ENCODE peak calls at places on chromosome 1, in four cellular contexts. One of them, this sample, is unnamed.

GRCh38 chr1:198495635-198496034 is 44.8 kb downstream of the ATP6V1G3 start:
- DNase-seq in HepG2: no peak
- DNase-seq in GM12878: no peak
- DNase-seq in K562: no peak
- DNase-seq in this sample: no peak

GRCh38 chr1:6960291-6960758 is 175.1 kb downstream of the CAMTA1 start:
- DNase-seq in GM12878: no peak
- DNase-seq in HepG2: no peak
- DNase-seq in K562: no peak
- DNase-seq in this sample: peak

GRCh38 chr1:47229031-47229831 is 2.8 kb downstream of the TAL1 start:
- DNase-seq in K562: peak
- DNase-seq in GM12878: no peak
- DNase-seq in HepG2: no peak
- DNase-seq in this sample: no peak

GRCh38 chr1:208475449-208475848 is 231.3 kb upstream of the PLXNA2 start:
- DNase-seq in HepG2: no peak
- DNase-seq in GM12878: no peak
- DNase-seq in K562: no peak
- DNase-seq in this sample: no peak

GRCh38 chr1:15937706-15938168 is 38.2 kb downstream of the ZBTB17 start:
- DNase-seq in GM12878: no peak
- DNase-seq in K562: no peak
- DNase-seq in HepG2: no peak
- DNase-seq in this sample: no peak

GRCh38 chr1:210536263-210536961 is 207.7 kb downstream of the HHAT start:
- DNase-seq in HepG2: no peak
- DNase-seq in K562: no peak
- DNase-seq in GM12878: no peak
- DNase-seq in this sample: no peak

GRCh38 chr1:207314836-207315235 is 6.6 kb upstream of the CD55 start:
- DNase-seq in GM12878: no peak
- DNase-seq in K562: no peak
- DNase-seq in HepG2: no peak
- DNase-seq in this sample: no peak

GRCh38 chr1:206903687-206904086 is 6.4 kb downstream of the IL24 start:
- DNase-seq in K562: no peak
- DNase-seq in HepG2: no peak
- DNase-seq in GM12878: no peak
- DNase-seq in this sample: no peak

GRCh38 chr1:234373938-234374240 is 633 bp downstream of the COA6 start:
- DNase-seq in K562: no peak
- DNase-seq in GM12878: no peak
- DNase-seq in HepG2: no peak
- DNase-seq in this sample: no peak

GRCh38 chr1:116460261-116460660 is 87.2 kb downstream of the ATP1A1 start:
- DNase-seq in K562: no peak
- DNase-seq in HepG2: no peak
- DNase-seq in GM12878: no peak
- DNase-seq in this sample: no peak

GRCh38 chr1:95381980-95382379 is 148.0 kb downstream of the RWDD3 start:
- DNase-seq in HepG2: no peak
- DNase-seq in GM12878: no peak
- DNase-seq in K562: no peak
- DNase-seq in this sample: no peak

GRCh38 chr1:43274804-43275180 is 5.0 kb downstream of the TMEM125 start:
- DNase-seq in GM12878: no peak
- DNase-seq in K562: no peak
- DNase-seq in HepG2: no peak
- DNase-seq in this sample: no peak

GRCh38 chr1:61352845-61353435 is 270.6 kb downstream of the NFIA start:
- DNase-seq in K562: no peak
- DNase-seq in GM12878: no peak
- DNase-seq in HepG2: no peak
- DNase-seq in this sample: no peak

GRCh38 chr1:18719786-18720436 is 89.3 kb downstream of the PAX7 start:
- DNase-seq in K562: no peak
- DNase-seq in GM12878: no peak
- DNase-seq in HepG2: no peak
- DNase-seq in this sample: no peak

GRCh38 chr1:24925082-24925779 is 4.8 kb downstream of the RUNX3 start:
- DNase-seq in K562: no peak
- DNase-seq in GM12878: peak
- DNase-seq in HepG2: no peak
- DNase-seq in this sample: no peak

GRCh38 chr1:180777072-180777689 is 135.5 kb upstream of the KIAA1614 start:
- DNase-seq in K562: no peak
- DNase-seq in HepG2: no peak
- DNase-seq in GM12878: no peak
- DNase-seq in this sample: no peak

GRCh38 chr1:67818725-67819301 is 14.5 kb downstream of the GNG12 start:
- DNase-seq in K562: no peak
- DNase-seq in HepG2: peak
- DNase-seq in GM12878: no peak
- DNase-seq in this sample: no peak

GRCh38 chr1:232793944-232794343 is 11.3 kb upstream of the MAP10 start:
- DNase-seq in HepG2: no peak
- DNase-seq in K562: no peak
- DNase-seq in GM12878: no peak
- DNase-seq in this sample: peak

GRCh38 chr1:69038379-69038778 is 529.3 kb upstream of the LRRC7 start:
- DNase-seq in K562: no peak
- DNase-seq in HepG2: no peak
- DNase-seq in GM12878: no peak
- DNase-seq in this sample: no peak

GRCh38 chr1:232472485-232473041 is 157.4 kb downstream of the SIPA1L2 start:
- DNase-seq in GM12878: no peak
- DNase-seq in HepG2: no peak
- DNase-seq in K562: no peak
- DNase-seq in this sample: no peak

GRCh38 chr1:107637101-107637500 is 327.9 kb downstream of the VAV3 start:
- DNase-seq in GM12878: no peak
- DNase-seq in K562: no peak
- DNase-seq in HepG2: no peak
- DNase-seq in this sample: no peak

GRCh38 chr1:17441265-17441992 is 2.0 kb upstream of the RCC2 start:
- DNase-seq in K562: no peak
- DNase-seq in GM12878: no peak
- DNase-seq in HepG2: no peak
- DNase-seq in this sample: no peak

GRCh38 chr1:47624531-47624930 is 186.7 kb downstream of the FOXD2 start:
- DNase-seq in HepG2: peak
- DNase-seq in K562: peak
- DNase-seq in GM12878: no peak
- DNase-seq in this sample: no peak

GRCh38 chr1:86733340-86733739 is 29.0 kb downstream of the SH3GLB1 start:
- DNase-seq in GM12878: no peak
- DNase-seq in HepG2: no peak
- DNase-seq in K562: no peak
- DNase-seq in this sample: no peak

GRCh38 chr1:78176448-78176847 is 130.7 kb downstream of the GIPC2 start:
- DNase-seq in GM12878: no peak
- DNase-seq in HepG2: no peak
- DNase-seq in K562: no peak
- DNase-seq in this sample: peak

GRCh38 chr1:92356956-92357355 is 58.1 kb downstream of the RPAP2 start:
- DNase-seq in HepG2: no peak
- DNase-seq in GM12878: no peak
- DNase-seq in K562: no peak
- DNase-seq in this sample: no peak

GRCh38 chr1:86906419-86906818 is 7.5 kb downstream of the SELENOF start:
- DNase-seq in GM12878: no peak
- DNase-seq in HepG2: no peak
- DNase-seq in K562: no peak
- DNase-seq in this sample: peak

GRCh38 chr1:8711161-8711560 is 106.3 kb downstream of the RERE start:
- DNase-seq in K562: no peak
- DNase-seq in GM12878: no peak
- DNase-seq in HepG2: no peak
- DNase-seq in this sample: no peak

GRCh38 chr1:54282101-54282847 is 82.3 kb downstream of the MRPL37 start:
- DNase-seq in HepG2: no peak
- DNase-seq in GM12878: no peak
- DNase-seq in K562: no peak
- DNase-seq in this sample: no peak

GRCh38 chr1:66532798-66533783 is 862 bp upstream of the SGIP1 start:
- DNase-seq in GM12878: no peak
- DNase-seq in HepG2: no peak
- DNase-seq in K562: peak
- DNase-seq in this sample: no peak

GRCh38 chr1:183070923-183071618 is 47.9 kb downstream of the LAMC1 start:
- DNase-seq in GM12878: peak
- DNase-seq in K562: no peak
- DNase-seq in HepG2: peak
- DNase-seq in this sample: no peak

GRCh38 chr1:228335406-228336307 is 71.0 kb downstream of the TRIM11 start:
- DNase-seq in K562: no peak
- DNase-seq in HepG2: no peak
- DNase-seq in GM12878: no peak
- DNase-seq in this sample: no peak

GRCh38 chr1:7578206-7578605 is 192.9 kb upstream of the VAMP3 start:
- DNase-seq in K562: no peak
- DNase-seq in HepG2: no peak
- DNase-seq in GM12878: no peak
- DNase-seq in this sample: no peak

GRCh38 chr1:53771648-53772047 is 32.7 kb upstream of the GLIS1 start:
- DNase-seq in K562: no peak
- DNase-seq in HepG2: no peak
- DNase-seq in GM12878: no peak
- DNase-seq in this sample: no peak

GRCh38 chr1:67840449-67840848 is 7.2 kb upstream of the GNG12 start:
- DNase-seq in HepG2: no peak
- DNase-seq in K562: no peak
- DNase-seq in GM12878: no peak
- DNase-seq in this sample: no peak

GRCh38 chr1:88021529-88021928 is 662.5 kb upstream of the PKN2 start:
- DNase-seq in K562: no peak
- DNase-seq in HepG2: no peak
- DNase-seq in GM12878: no peak
- DNase-seq in this sample: no peak

GRCh38 chr1:88016947-88017346 is 667.1 kb upstream of the PKN2 start:
- DNase-seq in HepG2: no peak
- DNase-seq in K562: no peak
- DNase-seq in GM12878: no peak
- DNase-seq in this sample: no peak

GRCh38 chr1:88022507-88022906 is 661.6 kb upstream of the PKN2 start:
- DNase-seq in HepG2: no peak
- DNase-seq in K562: no peak
- DNase-seq in GM12878: no peak
- DNase-seq in this sample: no peak
- TF ChIP-seq BHLHE40 in HepG2: no peak
- TF ChIP-seq BHLHE40 in K562: no peak
- TF ChIP-seq BHLHE40 in GM12878: no peak
- TF ChIP-seq BHLHE40 in this sample: no peak

GRCh38 chr1:111399792-111400610 is 27.5 kb downstream of the OVGP1 start:
- DNase-seq in GM12878: peak
- DNase-seq in HepG2: peak
- DNase-seq in K562: peak
- DNase-seq in this sample: peak
- TF ChIP-seq TARDBP in GM12878: no peak
- TF ChIP-seq TARDBP in HepG2: no peak
- TF ChIP-seq TARDBP in K562: no peak
- TF ChIP-seq TARDBP in this sample: no peak

DNA sequence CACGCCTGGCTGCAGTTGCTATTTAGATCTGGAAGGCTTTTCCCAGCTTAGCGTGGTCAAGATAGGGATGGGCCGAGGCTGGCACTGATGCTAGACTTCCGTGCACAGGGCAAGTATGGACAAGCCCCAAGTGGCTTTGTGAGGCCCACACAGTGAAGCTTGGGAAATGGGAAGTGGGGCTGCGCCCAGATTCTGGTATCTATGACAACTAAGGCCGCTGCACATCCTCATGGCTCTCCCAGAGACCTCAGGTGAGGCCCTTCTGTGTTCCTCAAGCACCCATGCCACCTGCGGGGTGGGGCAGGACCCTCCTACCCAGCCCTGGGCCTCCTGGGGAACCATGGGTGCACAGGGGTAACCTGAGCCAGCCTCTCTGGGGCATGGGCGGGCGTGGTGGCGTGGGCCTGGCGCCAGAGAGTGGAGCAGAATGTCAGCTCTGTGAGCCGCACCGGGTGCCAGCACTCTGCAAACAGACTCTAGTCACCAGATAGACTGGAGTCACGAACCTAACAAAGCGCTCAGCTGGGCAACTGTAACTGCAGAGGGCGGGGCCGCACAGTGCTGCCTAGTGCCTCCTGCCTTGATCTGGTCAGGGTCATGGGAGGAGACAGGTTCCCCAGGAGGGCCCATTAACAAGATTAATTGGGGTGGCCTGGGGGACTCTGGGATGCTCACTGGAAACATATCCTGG is 46.4 kb downstream of the ELF3 start:
- DNase-seq in HepG2: peak
- DNase-seq in K562: no peak
- DNase-seq in GM12878: no peak
- DNase-seq in this sample: no peak
- TF ChIP-seq BHLHE40 in HepG2: peak
- TF ChIP-seq BHLHE40 in K562: no peak
- TF ChIP-seq BHLHE40 in GM12878: no peak
- TF ChIP-seq BHLHE40 in this sample: no peak

GRCh38 chr1:153612111-153612754 is 704 bp downstream of the S100A16 start:
- DNase-seq in GM12878: no peak
- DNase-seq in K562: no peak
- DNase-seq in HepG2: no peak
- DNase-seq in this sample: no peak

GRCh38 chr1:153613406-153613805 is 469 bp upstream of the S100A16 start:
- DNase-seq in K562: no peak
- DNase-seq in GM12878: no peak
- DNase-seq in HepG2: no peak
- DNase-seq in this sample: no peak

GRCh38 chr1:153614189-153614900 is 1.4 kb upstream of the S100A16 start:
- DNase-seq in GM12878: no peak
- DNase-seq in HepG2: no peak
- DNase-seq in K562: no peak
- DNase-seq in this sample: no peak

GRCh38 chr1:153611356-153611755 is 1.6 kb downstream of the S100A16 start:
- DNase-seq in GM12878: no peak
- DNase-seq in K562: no peak
- DNase-seq in HepG2: no peak
- DNase-seq in this sample: no peak

GRCh38 chr1:153612755-153613331 is at the start of gene S100A16:
- DNase-seq in K562: peak
- DNase-seq in HepG2: no peak
- DNase-seq in GM12878: no peak
- DNase-seq in this sample: no peak
- TF ChIP-seq TARDBP in K562: no peak
- TF ChIP-seq TARDBP in HepG2: peak
- TF ChIP-seq TARDBP in GM12878: no peak
- TF ChIP-seq TARDBP in this sample: no peak

GRCh38 chr1:71222668-71223067 is 141.8 kb upstream of the ZRANB2 start:
- DNase-seq in K562: no peak
- DNase-seq in HepG2: no peak
- DNase-seq in GM12878: no peak
- DNase-seq in this sample: no peak
- TF ChIP-seq BHLHE40 in K562: no peak
- TF ChIP-seq BHLHE40 in HepG2: no peak
- TF ChIP-seq BHLHE40 in GM12878: no peak
- TF ChIP-seq BHLHE40 in this sample: no peak

This sample was measured in HEK293T.